ENCODE peak calls at places on chromosomes 3 and 15, in five cellular contexts. One of them, this sample, is unnamed.

GRCh38 chr3:180341516-180341915 is 260.4 kb upstream of the TTC14 start:
- DNase-seq in NCI-H510A treated with DMSO at 0.1 percent for 48 hours: no peak
- DNase-seq in activated naive CD8-positive, alpha-beta T cell treated with anti-CD3 and anti-CD28 coated beads, Interleukin-2, amount 50 U/mL, for 24 hours: no peak
- DNase-seq in stimulated activated CD8-positive, alpha-beta memory T cell treated with anti-CD3 and anti-CD28 coated beads, Interleukin-4, amount 100 ng/mL, for 1 hour: no peak
- DNase-seq in nephron progenitor cell: no peak
- DNase-seq in this sample: no peak

GRCh38 chr15:66884661-66885237 is 180.7 kb upstream of the SMAD3 start:
- DNase-seq in NCI-H510A treated with DMSO at 0.1 percent for 48 hours: no peak
- DNase-seq in activated naive CD8-positive, alpha-beta T cell treated with anti-CD3 and anti-CD28 coated beads, Interleukin-2, amount 50 U/mL, for 24 hours: no peak
- DNase-seq in stimulated activated CD8-positive, alpha-beta memory T cell treated with anti-CD3 and anti-CD28 coated beads, Interleukin-4, amount 100 ng/mL, for 1 hour: no peak
- DNase-seq in nephron progenitor cell: no peak
- DNase-seq in this sample: no peak

GRCh38 chr3:167480748-167481147 is 6.9 kb upstream of the SERPINI2 start:
- DNase-seq in NCI-H510A treated with DMSO at 0.1 percent for 48 hours: no peak
- DNase-seq in activated naive CD8-positive, alpha-beta T cell treated with anti-CD3 and anti-CD28 coated beads, Interleukin-2, amount 50 U/mL, for 24 hours: no peak
- DNase-seq in stimulated activated CD8-positive, alpha-beta memory T cell treated with anti-CD3 and anti-CD28 coated beads, Interleukin-4, amount 100 ng/mL, for 1 hour: no peak
- DNase-seq in nephron progenitor cell: no peak
- DNase-seq in this sample: no peak

GRCh38 chr3:50156991-50157493 is 1.9 kb downstream of the SEMA3F start:
- DNase-seq in NCI-H510A treated with DMSO at 0.1 percent for 48 hours: peak
- DNase-seq in activated naive CD8-positive, alpha-beta T cell treated with anti-CD3 and anti-CD28 coated beads, Interleukin-2, amount 50 U/mL, for 24 hours: no peak
- DNase-seq in stimulated activated CD8-positive, alpha-beta memory T cell treated with anti-CD3 and anti-CD28 coated beads, Interleukin-4, amount 100 ng/mL, for 1 hour: no peak
- DNase-seq in nephron progenitor cell: no peak
- DNase-seq in this sample: peak

GRCh38 chr15:40830884-40831283 is 2.4 kb upstream of the PPP1R14D start:
- DNase-seq in NCI-H510A treated with DMSO at 0.1 percent for 48 hours: peak
- DNase-seq in activated naive CD8-positive, alpha-beta T cell treated with anti-CD3 and anti-CD28 coated beads, Interleukin-2, amount 50 U/mL, for 24 hours: no peak
- DNase-seq in stimulated activated CD8-positive, alpha-beta memory T cell treated with anti-CD3 and anti-CD28 coated beads, Interleukin-4, amount 100 ng/mL, for 1 hour: no peak
- DNase-seq in nephron progenitor cell: no peak
- DNase-seq in this sample: no peak

GRCh38 chr15:64774556-64775523 is 549 bp downstream of the RBPMS2 start:
- DNase-seq in NCI-H510A treated with DMSO at 0.1 percent for 48 hours: no peak
- DNase-seq in activated naive CD8-positive, alpha-beta T cell treated with anti-CD3 and anti-CD28 coated beads, Interleukin-2, amount 50 U/mL, for 24 hours: no peak
- DNase-seq in stimulated activated CD8-positive, alpha-beta memory T cell treated with anti-CD3 and anti-CD28 coated beads, Interleukin-4, amount 100 ng/mL, for 1 hour: no peak
- DNase-seq in nephron progenitor cell: peak
- DNase-seq in this sample: peak

GRCh38 chr15:31079519-31079918 is 22.0 kb downstream of the TRPM1 start:
- DNase-seq in NCI-H510A treated with DMSO at 0.1 percent for 48 hours: no peak
- DNase-seq in activated naive CD8-positive, alpha-beta T cell treated with anti-CD3 and anti-CD28 coated beads, Interleukin-2, amount 50 U/mL, for 24 hours: no peak
- DNase-seq in stimulated activated CD8-positive, alpha-beta memory T cell treated with anti-CD3 and anti-CD28 coated beads, Interleukin-4, amount 100 ng/mL, for 1 hour: no peak
- DNase-seq in nephron progenitor cell: no peak
- DNase-seq in this sample: no peak

GRCh38 chr3:161156936-161157335 is 51.8 kb upstream of the B3GALNT1 start:
- DNase-seq in NCI-H510A treated with DMSO at 0.1 percent for 48 hours: no peak
- DNase-seq in activated naive CD8-positive, alpha-beta T cell treated with anti-CD3 and anti-CD28 coated beads, Interleukin-2, amount 50 U/mL, for 24 hours: no peak
- DNase-seq in stimulated activated CD8-positive, alpha-beta memory T cell treated with anti-CD3 and anti-CD28 coated beads, Interleukin-4, amount 100 ng/mL, for 1 hour: no peak
- DNase-seq in nephron progenitor cell: no peak
- DNase-seq in this sample: no peak

GRCh38 chr3:31350307-31350706 is 182.4 kb upstream of the STT3B start:
- DNase-seq in NCI-H510A treated with DMSO at 0.1 percent for 48 hours: no peak
- DNase-seq in activated naive CD8-positive, alpha-beta T cell treated with anti-CD3 and anti-CD28 coated beads, Interleukin-2, amount 50 U/mL, for 24 hours: no peak
- DNase-seq in stimulated activated CD8-positive, alpha-beta memory T cell treated with anti-CD3 and anti-CD28 coated beads, Interleukin-4, amount 100 ng/mL, for 1 hour: no peak
- DNase-seq in nephron progenitor cell: no peak
- DNase-seq in this sample: no peak

GRCh38 chr3:183527980-183528379 is 27.5 kb downstream of the KLHL6 start:
- DNase-seq in NCI-H510A treated with DMSO at 0.1 percent for 48 hours: no peak
- DNase-seq in activated naive CD8-positive, alpha-beta T cell treated with anti-CD3 and anti-CD28 coated beads, Interleukin-2, amount 50 U/mL, for 24 hours: no peak
- DNase-seq in stimulated activated CD8-positive, alpha-beta memory T cell treated with anti-CD3 and anti-CD28 coated beads, Interleukin-4, amount 100 ng/mL, for 1 hour: no peak
- DNase-seq in nephron progenitor cell: no peak
- DNase-seq in this sample: no peak

GRCh38 chr15:62344806-62345539 is 179.9 kb upstream of the C2CD4B start:
- DNase-seq in NCI-H510A treated with DMSO at 0.1 percent for 48 hours: peak
- DNase-seq in activated naive CD8-positive, alpha-beta T cell treated with anti-CD3 and anti-CD28 coated beads, Interleukin-2, amount 50 U/mL, for 24 hours: peak
- DNase-seq in stimulated activated CD8-positive, alpha-beta memory T cell treated with anti-CD3 and anti-CD28 coated beads, Interleukin-4, amount 100 ng/mL, for 1 hour: peak
- DNase-seq in nephron progenitor cell: peak
- DNase-seq in this sample: peak

GRCh38 chr15:66912001-66912400 is 153.4 kb upstream of the SMAD3 start:
- DNase-seq in NCI-H510A treated with DMSO at 0.1 percent for 48 hours: no peak
- DNase-seq in activated naive CD8-positive, alpha-beta T cell treated with anti-CD3 and anti-CD28 coated beads, Interleukin-2, amount 50 U/mL, for 24 hours: no peak
- DNase-seq in stimulated activated CD8-positive, alpha-beta memory T cell treated with anti-CD3 and anti-CD28 coated beads, Interleukin-4, amount 100 ng/mL, for 1 hour: no peak
- DNase-seq in nephron progenitor cell: no peak
- DNase-seq in this sample: no peak

GRCh38 chr3:142278451-142278850 is 53.1 kb upstream of the GK5 start:
- DNase-seq in NCI-H510A treated with DMSO at 0.1 percent for 48 hours: no peak
- DNase-seq in activated naive CD8-positive, alpha-beta T cell treated with anti-CD3 and anti-CD28 coated beads, Interleukin-2, amount 50 U/mL, for 24 hours: no peak
- DNase-seq in stimulated activated CD8-positive, alpha-beta memory T cell treated with anti-CD3 and anti-CD28 coated beads, Interleukin-4, amount 100 ng/mL, for 1 hour: no peak
- DNase-seq in nephron progenitor cell: no peak
- DNase-seq in this sample: no peak

GRCh38 chr3:171049831-171050444 is 23.4 kb upstream of the SLC2A2 start:
- DNase-seq in NCI-H510A treated with DMSO at 0.1 percent for 48 hours: peak
- DNase-seq in activated naive CD8-positive, alpha-beta T cell treated with anti-CD3 and anti-CD28 coated beads, Interleukin-2, amount 50 U/mL, for 24 hours: peak
- DNase-seq in stimulated activated CD8-positive, alpha-beta memory T cell treated with anti-CD3 and anti-CD28 coated beads, Interleukin-4, amount 100 ng/mL, for 1 hour: peak
- DNase-seq in nephron progenitor cell: peak
- DNase-seq in this sample: peak

GRCh38 chr15:62533687-62534086 is 368.6 kb upstream of the C2CD4B start:
- DNase-seq in NCI-H510A treated with DMSO at 0.1 percent for 48 hours: no peak
- DNase-seq in activated naive CD8-positive, alpha-beta T cell treated with anti-CD3 and anti-CD28 coated beads, Interleukin-2, amount 50 U/mL, for 24 hours: no peak
- DNase-seq in stimulated activated CD8-positive, alpha-beta memory T cell treated with anti-CD3 and anti-CD28 coated beads, Interleukin-4, amount 100 ng/mL, for 1 hour: no peak
- DNase-seq in nephron progenitor cell: no peak
- DNase-seq in this sample: no peak

GRCh38 chr3:44036850-44037249 is 204.8 kb upstream of the TOPAZ1 start:
- DNase-seq in NCI-H510A treated with DMSO at 0.1 percent for 48 hours: no peak
- DNase-seq in activated naive CD8-positive, alpha-beta T cell treated with anti-CD3 and anti-CD28 coated beads, Interleukin-2, amount 50 U/mL, for 24 hours: no peak
- DNase-seq in stimulated activated CD8-positive, alpha-beta memory T cell treated with anti-CD3 and anti-CD28 coated beads, Interleukin-4, amount 100 ng/mL, for 1 hour: no peak
- DNase-seq in nephron progenitor cell: no peak
- DNase-seq in this sample: no peak

GRCh38 chr3:172355836-172356235 is 92.4 kb downstream of the GHSR start:
- DNase-seq in NCI-H510A treated with DMSO at 0.1 percent for 48 hours: no peak
- DNase-seq in activated naive CD8-positive, alpha-beta T cell treated with anti-CD3 and anti-CD28 coated beads, Interleukin-2, amount 50 U/mL, for 24 hours: no peak
- DNase-seq in stimulated activated CD8-positive, alpha-beta memory T cell treated with anti-CD3 and anti-CD28 coated beads, Interleukin-4, amount 100 ng/mL, for 1 hour: no peak
- DNase-seq in nephron progenitor cell: no peak
- DNase-seq in this sample: no peak

GRCh38 chr3:18119866-18120265 is 305.3 kb downstream of the SATB1 start:
- DNase-seq in NCI-H510A treated with DMSO at 0.1 percent for 48 hours: no peak
- DNase-seq in activated naive CD8-positive, alpha-beta T cell treated with anti-CD3 and anti-CD28 coated beads, Interleukin-2, amount 50 U/mL, for 24 hours: no peak
- DNase-seq in stimulated activated CD8-positive, alpha-beta memory T cell treated with anti-CD3 and anti-CD28 coated beads, Interleukin-4, amount 100 ng/mL, for 1 hour: no peak
- DNase-seq in nephron progenitor cell: no peak
- DNase-seq in this sample: no peak

GRCh38 chr3:8499181-8499611 is 2.4 kb upstream of the LMCD1 start:
- DNase-seq in NCI-H510A treated with DMSO at 0.1 percent for 48 hours: peak
- DNase-seq in activated naive CD8-positive, alpha-beta T cell treated with anti-CD3 and anti-CD28 coated beads, Interleukin-2, amount 50 U/mL, for 24 hours: no peak
- DNase-seq in stimulated activated CD8-positive, alpha-beta memory T cell treated with anti-CD3 and anti-CD28 coated beads, Interleukin-4, amount 100 ng/mL, for 1 hour: no peak
- DNase-seq in nephron progenitor cell: no peak
- DNase-seq in this sample: no peak

GRCh38 chr3:107975529-107976203 is 115.2 kb downstream of the CD47 start:
- DNase-seq in NCI-H510A treated with DMSO at 0.1 percent for 48 hours: no peak
- DNase-seq in activated naive CD8-positive, alpha-beta T cell treated with anti-CD3 and anti-CD28 coated beads, Interleukin-2, amount 50 U/mL, for 24 hours: no peak
- DNase-seq in stimulated activated CD8-positive, alpha-beta memory T cell treated with anti-CD3 and anti-CD28 coated beads, Interleukin-4, amount 100 ng/mL, for 1 hour: no peak
- DNase-seq in nephron progenitor cell: no peak
- DNase-seq in this sample: no peak

GRCh38 chr3:145094355-145094941 is 1066.5 kb downstream of the PLOD2 start:
- DNase-seq in NCI-H510A treated with DMSO at 0.1 percent for 48 hours: peak
- DNase-seq in activated naive CD8-positive, alpha-beta T cell treated with anti-CD3 and anti-CD28 coated beads, Interleukin-2, amount 50 U/mL, for 24 hours: no peak
- DNase-seq in stimulated activated CD8-positive, alpha-beta memory T cell treated with anti-CD3 and anti-CD28 coated beads, Interleukin-4, amount 100 ng/mL, for 1 hour: no peak
- DNase-seq in nephron progenitor cell: no peak
- DNase-seq in this sample: no peak

GRCh38 chr15:62940755-62941361 is 101.7 kb upstream of the TPM1 start:
- DNase-seq in NCI-H510A treated with DMSO at 0.1 percent for 48 hours: no peak
- DNase-seq in activated naive CD8-positive, alpha-beta T cell treated with anti-CD3 and anti-CD28 coated beads, Interleukin-2, amount 50 U/mL, for 24 hours: no peak
- DNase-seq in stimulated activated CD8-positive, alpha-beta memory T cell treated with anti-CD3 and anti-CD28 coated beads, Interleukin-4, amount 100 ng/mL, for 1 hour: no peak
- DNase-seq in nephron progenitor cell: no peak
- DNase-seq in this sample: peak

GRCh38 chr15:40985541-40986330 is 32.5 kb downstream of the CHAC1 start:
- DNase-seq in NCI-H510A treated with DMSO at 0.1 percent for 48 hours: no peak
- DNase-seq in activated naive CD8-positive, alpha-beta T cell treated with anti-CD3 and anti-CD28 coated beads, Interleukin-2, amount 50 U/mL, for 24 hours: no peak
- DNase-seq in stimulated activated CD8-positive, alpha-beta memory T cell treated with anti-CD3 and anti-CD28 coated beads, Interleukin-4, amount 100 ng/mL, for 1 hour: no peak
- DNase-seq in nephron progenitor cell: no peak
- DNase-seq in this sample: no peak

GRCh38 chr3:31624054-31624709 is 91.5 kb downstream of the STT3B start:
- DNase-seq in NCI-H510A treated with DMSO at 0.1 percent for 48 hours: no peak
- DNase-seq in activated naive CD8-positive, alpha-beta T cell treated with anti-CD3 and anti-CD28 coated beads, Interleukin-2, amount 50 U/mL, for 24 hours: no peak
- DNase-seq in stimulated activated CD8-positive, alpha-beta memory T cell treated with anti-CD3 and anti-CD28 coated beads, Interleukin-4, amount 100 ng/mL, for 1 hour: no peak
- DNase-seq in nephron progenitor cell: no peak
- DNase-seq in this sample: no peak

This sample was measured in retina.